ENCODE peak calls at places on chromosomes 5 and 9, in ten cellular contexts. N is breast epithelium, O is H1, G is sigmoid colon, A is esophagus muscularis mucosa, K is HCT116, L is transverse colon, H is endothelial cell of umbilical vein, W is spleen, F is GM12878. V is an unnamed sample.
A peak's percentile ranks its signal among the peaks of the same experiment; 100 is the strongest.

GRCh38 chr9:114681594-114682332 is at the start of gene TEX48:
- DNase-seq in N (no peak), O (peak; percentile 84), G (peak; percentile 71), A (no peak), K (peak; percentile 78), L (peak; percentile 83), H (peak; percentile 52), W (peak; percentile 78), F (peak; percentile 19), V (no peak)

GRCh38 chr9:109305801-109306200 is 15.1 kb downstream of the EPB41L4B start:
- DNase-seq in N (no peak), O (no peak), G (no peak), A (no peak), K (no peak), L (no peak), H (no peak), W (no peak), F (no peak), V (no peak)

GRCh38 chr5:140926211-140926902 is at the start of gene PCDHAC1:
- DNase-seq in N (peak; percentile 79), O (peak; percentile 98), G (peak; percentile 85), A (no peak), K (peak; percentile 68), L (peak; percentile 46), H (peak; percentile 77), W (peak; percentile 83), F (no peak), V (peak; percentile 76)

GRCh38 chr5:37834542-37835399 is 5.1 kb downstream of the GDNF start:
- DNase-seq in N (no peak), O (peak; percentile 71), G (peak; percentile 74), A (no peak), K (no peak), L (no peak), H (no peak), W (no peak), F (no peak), V (no peak)

GRCh38 chr5:65809817-65810531 is 88.0 kb downstream of the NLN start:
- DNase-seq in N (no peak), O (no peak), G (no peak), A (no peak), K (no peak), L (peak; percentile 83), H (no peak), W (no peak), F (no peak), V (peak; percentile 71)

GRCh38 chr9:113590991-113591898 is 127.7 kb downstream of the RGS3 start:
- DNase-seq in N (peak; percentile 90), O (peak; percentile 94), G (peak; percentile 90), A (peak; percentile 96), K (no peak), L (peak; percentile 78), H (peak; percentile 79), W (peak; percentile 90), F (no peak), V (peak; percentile 86)

GRCh38 chr5:180119886-180120220 is 48.3 kb upstream of the RNF130 start:
- DNase-seq in N (no peak), O (no peak), G (no peak), A (no peak), K (no peak), L (no peak), H (no peak), W (no peak), F (no peak), V (peak; percentile 69)

GRCh38 chr9:8489845-8490244 is 690.3 kb upstream of the DMAC1 start:
- DNase-seq in N (no peak), O (no peak), G (no peak), A (no peak), K (no peak), L (no peak), H (no peak), W (no peak), F (no peak), V (no peak)

GRCh38 chr5:173812811-173813550 is 75.2 kb upstream of the CPEB4 start:
- DNase-seq in N (no peak), O (no peak), G (no peak), A (no peak), K (no peak), L (no peak), H (no peak), W (no peak), F (no peak), V (no peak)

GRCh38 chr9:29826421-29826820 is 2253.1 kb upstream of the C9orf72 start:
- DNase-seq in N (no peak), O (no peak), G (no peak), A (no peak), K (no peak), L (no peak), H (no peak), W (peak; percentile 47), F (no peak), V (no peak)

GRCh38 chr5:114418546-114419388 is 56.9 kb downstream of the KCNN2 start:
- DNase-seq in N (no peak), O (no peak), G (no peak), A (no peak), K (no peak), L (no peak), H (no peak), W (no peak), F (peak; percentile 56), V (no peak)

GRCh38 chr5:62144395-62145022 is 161.5 kb upstream of the KIF2A start:
- DNase-seq in N (no peak), O (no peak), G (no peak), A (no peak), K (no peak), L (no peak), H (peak; percentile 42), W (no peak), F (no peak), V (no peak)

GRCh38 chr5:6715758-6716633 is 2.8 kb downstream of the TENT4A start:
- DNase-seq in N (no peak), O (no peak), G (no peak), A (peak; percentile 80), K (no peak), L (no peak), H (no peak), W (no peak), F (no peak), V (no peak)

GRCh38 chr9:97307500-97308163 is at the start of gene CCDC180:
- DNase-seq in N (no peak), O (peak; percentile 38), G (no peak), A (peak; percentile 92), K (no peak), L (no peak), H (peak; percentile 4), W (peak; percentile 70), F (no peak), V (no peak)

GRCh38 chr9:88987646-88988045 is 3.6 kb upstream of the S1PR3 start:
- DNase-seq in N (no peak), O (no peak), G (no peak), A (no peak), K (no peak), L (no peak), H (no peak), W (no peak), F (no peak), V (no peak)

GRCh38 chr5:132438931-132439330 is 51.6 kb downstream of the IRF1 start:
- DNase-seq in N (no peak), O (no peak), G (no peak), A (no peak), K (no peak), L (no peak), H (no peak), W (no peak), F (no peak), V (no peak)
- H3K27ac ChIP-seq in N (peak overlapping the region; percentile 69), O (no peak overlapping the region), G (peak overlapping the region; percentile 87), A (peak overlapping the region; percentile 74), K (no peak overlapping the region), L (peak overlapping the region; percentile 96), H (no peak overlapping the region), W (peak overlapping the region; percentile 81), F (peak overlapping the region; percentile 10), V (peak overlapping the region; percentile 77)

GRCh38 chr5:119022017-119022745 is 33.8 kb upstream of the DTWD2 start:
- DNase-seq in N (no peak), O (no peak), G (no peak), A (no peak), K (no peak), L (no peak), H (peak; percentile 58), W (peak; percentile 52), F (no peak), V (no peak)
- TF ChIP-seq POLR2AphosphoS5 in N (no peak), O (no peak), G (no peak), A (no peak), K (no peak), L (no peak), H (no peak), W (no peak), F (no peak), V (no peak)

GRCh38 chr5:137461636-137462596 is 37.2 kb downstream of the SPOCK1 start:
- DNase-seq in N (no peak), O (no peak), G (no peak), A (no peak), K (no peak), L (no peak), H (no peak), W (no peak), F (no peak), V (no peak)
- TF ChIP-seq CTCF in N (no peak), O (peak; percentile 36), G (no peak), A (no peak), K (no peak), L (no peak), H (no peak), W (no peak), F (no peak), V (no peak)

DNA sequence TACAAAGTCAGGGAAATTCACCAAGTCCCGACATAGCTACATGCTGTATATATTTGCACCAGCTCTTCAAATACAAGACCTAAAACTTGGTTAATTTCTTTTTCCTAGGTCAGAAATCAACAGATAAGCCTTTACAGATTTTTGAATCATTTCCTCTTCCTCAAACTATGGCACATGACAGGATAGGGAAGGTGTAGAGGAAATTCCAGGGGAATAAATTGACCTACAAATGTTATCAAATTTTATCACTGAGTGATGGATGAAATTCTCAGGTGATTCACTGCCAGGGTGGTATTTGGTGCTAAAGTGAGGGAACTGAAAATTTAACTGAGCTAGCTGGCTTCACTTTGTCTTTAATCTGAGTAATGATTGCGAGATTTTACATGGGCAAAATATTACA is 360.0 kb downstream of the BNC2 start:
- DNase-seq in N (no peak), O (no peak), G (no peak), A (no peak), K (no peak), L (no peak), H (no peak), W (no peak), F (no peak), V (no peak)
- H3K27ac ChIP-seq in N (no peak overlapping the region), O (no peak overlapping the region), G (peak overlapping the region; percentile 17), A (no peak overlapping the region), K (no peak overlapping the region), L (no peak overlapping the region), H (peak overlapping the region; percentile 85), W (no peak overlapping the region), F (no peak overlapping the region), V (no peak overlapping the region)

GRCh38 chr9:126984969-126985368 is 70.4 kb downstream of the RALGPS1 start:
- DNase-seq in N (no peak), O (no peak), G (no peak), A (no peak), K (peak; percentile 26), L (peak; percentile 23), H (no peak), W (no peak), F (no peak), V (no peak)
- TF ChIP-seq POLR2AphosphoS5 in N (no peak), O (no peak), G (peak; percentile 33), A (no peak), K (no peak), L (peak; percentile 23), H (no peak), W (no peak), F (no peak), V (no peak)

GRCh38 chr9:82549174-82549821 is 513.6 kb downstream of the RASEF start:
- DNase-seq in N (no peak), O (no peak), G (no peak), A (no peak), K (no peak), L (no peak), H (no peak), W (no peak), F (no peak), V (no peak)
- TF ChIP-seq CTCF in N (no peak), O (peak; percentile 32), G (no peak), A (no peak), K (no peak), L (no peak), H (no peak), W (no peak), F (no peak), V (no peak)